ENCODE peak calls at places on chromosomes 13 and 19, in seven cellular contexts. V, M, B, Y, E, O and K are unnamed samples.

GRCh38 chr13:57553932-57554331 is 77.6 kb upstream of the PCDH17 start:
- DNase-seq in V (no peak), M (no peak), B (no peak), Y (no peak), E (no peak), O (no peak), K (no peak)

GRCh38 chr19:54209058-54209747 is 8.5 kb downstream of the RPS9 start:
- DNase-seq in V (no peak), M (peak), B (no peak), Y (no peak), E (peak), O (no peak), K (no peak)

GRCh38 chr13:101783554-101783953 is 331.1 kb downstream of the ITGBL1 start:
- DNase-seq in V (no peak), M (no peak), B (no peak), Y (no peak), E (no peak), O (no peak), K (no peak)

GRCh38 chr19:460877-461609 is at the start of gene SHC2:
- DNase-seq in V (no peak), M (no peak), B (peak), Y (no peak), E (no peak), O (no peak), K (no peak)

GRCh38 chr13:34208326-34208725 is 390.4 kb downstream of the RFC3 start:
- DNase-seq in V (no peak), M (no peak), B (no peak), Y (no peak), E (no peak), O (no peak), K (no peak)

GRCh38 chr13:33639158-33639557 is 178.8 kb upstream of the RFC3 start:
- DNase-seq in V (peak), M (no peak), B (no peak), Y (peak), E (no peak), O (no peak), K (no peak)

GRCh38 chr19:13020002-13020414 is 24.7 kb downstream of the NFIX start:
- DNase-seq in V (no peak), M (no peak), B (no peak), Y (no peak), E (peak), O (no peak), K (no peak)

GRCh38 chr13:39876258-39876657 is 220.8 kb downstream of the COG6 start:
- DNase-seq in V (peak), M (no peak), B (no peak), Y (peak), E (peak), O (peak), K (peak)

GRCh38 chr19:8449830-8450229 is 5.1 kb downstream of the HNRNPM start:
- DNase-seq in V (no peak), M (no peak), B (no peak), Y (no peak), E (peak), O (no peak), K (no peak)

GRCh38 chr13:112134150-112135075 is 67.5 kb downstream of the SOX1 start:
- DNase-seq in V (no peak), M (peak), B (no peak), Y (no peak), E (no peak), O (no peak), K (no peak)

GRCh38 chr13:100100115-100100879 is 11.4 kb downstream of the PCCA start:
- DNase-seq in V (peak), M (no peak), B (no peak), Y (peak), E (peak), O (peak), K (peak)

GRCh38 chr19:8396563-8397203 is 6.5 kb downstream of the RAB11B start:
- DNase-seq in V (no peak), M (peak), B (peak), Y (peak), E (peak), O (peak), K (no peak)

DNA sequence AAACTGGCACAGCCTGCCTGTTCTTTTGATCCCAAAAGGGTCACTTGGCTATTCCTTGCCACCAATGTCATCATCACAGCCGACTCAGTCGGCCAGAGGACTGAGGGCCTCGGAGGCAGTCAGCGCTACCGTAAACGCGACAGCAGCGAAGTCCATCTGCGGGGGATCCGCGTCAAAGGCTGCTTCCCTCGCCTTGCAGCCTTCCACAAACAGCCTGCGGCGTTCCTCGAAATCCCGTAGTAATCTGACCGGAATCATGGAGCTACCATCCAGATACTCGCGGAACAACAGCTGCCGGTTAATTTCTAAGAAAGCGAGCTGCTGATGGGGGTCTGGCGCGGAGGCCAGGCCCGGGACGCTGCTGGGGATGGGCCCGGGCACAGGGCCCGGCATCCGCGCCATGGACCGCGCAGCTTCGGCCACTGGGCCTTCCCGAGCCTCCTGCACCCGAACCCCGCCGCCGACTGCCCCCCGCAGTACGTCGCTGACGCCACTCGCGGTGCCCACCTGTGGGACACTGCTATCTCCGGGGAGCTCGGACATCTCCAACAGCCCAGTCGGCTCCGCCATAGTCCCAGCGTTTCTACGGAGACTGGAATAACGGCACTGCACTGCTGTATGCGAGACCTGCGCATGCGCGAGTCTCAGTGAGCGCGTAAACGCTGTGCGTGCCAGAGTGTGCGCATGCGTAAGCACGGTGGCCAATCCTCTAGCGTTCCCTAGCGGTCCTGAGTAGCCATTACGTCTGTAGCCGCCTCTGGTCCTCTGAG is at the start of gene EID2B:
- DNase-seq in V (peak), M (peak), B (peak), Y (peak), E (peak), O (peak), K (peak)
- H3K27ac ChIP-seq in V (peak), M (peak), B (peak), Y (no peak), E (no peak), O (peak), K (no peak)

GRCh38 chr13:37870895-37871550 is 1.5 kb upstream of the TRPC4 start:
- DNase-seq in V (no peak), M (no peak), B (no peak), Y (peak), E (peak), O (peak), K (no peak)

GRCh38 chr13:37868691-37869505 is 674 bp downstream of the TRPC4 start:
- DNase-seq in V (no peak), M (no peak), B (no peak), Y (no peak), E (no peak), O (no peak), K (no peak)

GRCh38 chr13:37870489-37870845 is 895 bp upstream of the TRPC4 start:
- DNase-seq in V (no peak), M (no peak), B (no peak), Y (no peak), E (no peak), O (no peak), K (no peak)

GRCh38 chr13:37869756-37870488 is at the start of gene TRPC4:
- DNase-seq in V (no peak), M (peak), B (peak), Y (peak), E (peak), O (peak), K (peak)

DNA sequence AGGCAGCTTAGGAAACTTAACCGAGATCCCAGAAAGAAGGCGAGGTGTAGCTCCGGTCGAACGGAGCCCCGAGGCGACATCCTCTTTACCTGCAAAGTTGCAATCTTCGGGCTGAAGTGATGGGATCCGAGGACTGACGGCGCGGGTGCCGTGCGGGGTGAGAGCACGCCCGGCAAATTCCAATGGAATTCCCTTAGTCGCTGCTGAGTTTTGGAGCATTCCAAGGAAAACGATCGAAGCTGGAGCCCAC is 141 bp downstream of the TRPC4 start:
- DNase-seq in V (no peak), M (no peak), B (no peak), Y (no peak), E (no peak), O (peak), K (no peak)
- H3K27ac ChIP-seq in V (no peak), M (no peak), B (no peak), Y (no peak), E (no peak), O (no peak), K (no peak)

DNA sequence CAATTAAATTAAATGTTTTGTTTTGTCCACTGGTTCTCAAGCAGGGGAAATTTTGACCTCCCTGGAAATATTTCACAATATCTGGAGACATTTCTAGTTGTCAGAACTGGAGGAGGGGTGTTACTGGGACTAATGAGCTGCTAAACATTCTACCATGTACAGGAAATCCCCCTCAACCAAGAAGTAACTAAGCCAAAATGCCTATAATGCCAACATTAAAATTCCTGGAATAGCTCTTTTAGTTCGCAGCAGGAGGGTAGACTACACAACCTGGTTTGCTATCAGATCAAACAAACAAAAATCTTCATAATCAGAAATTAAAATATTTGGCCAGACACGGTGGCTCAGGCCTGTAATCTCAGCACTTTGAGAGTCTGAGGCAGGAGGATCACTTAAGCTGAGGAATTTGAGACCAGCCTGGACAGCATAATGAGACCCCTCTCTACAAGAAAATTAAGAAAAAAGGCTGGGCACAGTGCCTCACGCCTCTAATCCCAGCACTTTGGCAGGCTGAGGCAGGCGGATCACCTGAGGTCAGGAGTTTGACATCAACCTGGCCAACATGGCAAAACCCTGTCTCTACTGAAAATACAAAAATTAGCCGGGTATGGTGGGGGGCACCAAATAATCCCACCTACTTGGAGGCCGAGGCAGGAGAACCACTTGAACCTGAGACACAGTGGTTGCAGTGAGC is 13.7 kb upstream of the SMARCA4 start:
- DNase-seq in V (no peak), M (no peak), B (no peak), Y (no peak), E (no peak), O (no peak), K (no peak)
- H3K27ac ChIP-seq in V (peak), M (peak), B (no peak), Y (peak), E (no peak), O (peak), K (no peak)

DNA sequence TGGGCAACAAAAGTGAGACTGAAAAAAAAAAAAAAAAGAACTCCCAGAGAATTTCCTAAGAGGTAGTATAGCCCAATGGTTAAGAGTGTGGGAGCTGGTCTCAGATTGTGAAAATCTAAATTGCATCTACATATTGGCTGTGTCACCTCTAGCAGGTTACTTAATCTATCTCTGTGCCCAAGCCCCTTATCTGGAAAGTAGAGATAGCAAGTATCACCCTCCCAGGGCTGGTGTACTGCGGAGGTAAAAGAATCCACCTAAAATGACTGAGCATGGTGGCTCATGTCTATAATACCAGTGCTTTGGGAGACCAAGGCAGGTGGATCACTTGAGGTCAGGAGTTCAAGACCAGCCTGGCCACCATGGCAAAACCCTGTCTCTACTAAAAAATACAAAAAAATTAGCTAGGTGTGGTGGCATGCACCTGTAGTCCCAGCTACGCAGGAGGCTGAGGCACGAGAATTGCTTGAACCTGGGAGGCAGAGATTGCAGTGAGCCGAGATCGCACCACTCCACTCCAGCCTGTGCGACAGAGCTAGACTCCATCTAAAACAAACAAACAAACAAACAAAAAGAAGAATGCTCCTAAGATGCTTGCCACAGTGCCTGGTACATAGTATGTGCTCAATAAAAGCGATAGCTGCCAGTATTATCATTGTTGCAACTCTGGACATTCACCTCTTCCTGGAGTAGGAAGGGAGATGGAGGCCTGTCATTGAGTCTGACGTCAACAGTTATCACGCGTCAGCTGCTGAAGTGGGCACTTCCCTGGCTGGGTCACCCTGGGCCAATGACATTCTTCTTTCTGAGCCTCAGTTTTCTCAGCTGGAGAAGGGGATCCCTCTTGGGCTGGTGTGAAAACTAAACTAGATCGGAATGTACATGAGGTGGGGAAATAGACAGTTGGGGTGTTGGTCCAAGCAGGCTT is 4.0 kb upstream of the PLAUR start:
- DNase-seq in V (no peak), M (peak), B (no peak), Y (no peak), E (no peak), O (no peak), K (no peak)
- H3K27ac ChIP-seq in V (no peak), M (peak), B (peak), Y (peak), E (peak), O (peak), K (peak)

GRCh38 chr13:110643768-110644421 is 28.6 kb downstream of the NAXD start:
- DNase-seq in V (no peak), M (peak), B (no peak), Y (no peak), E (no peak), O (no peak), K (no peak)

GRCh38 chr13:110647365-110647737 is 32.0 kb downstream of the NAXD start:
- DNase-seq in V (no peak), M (no peak), B (no peak), Y (no peak), E (no peak), O (no peak), K (no peak)

GRCh38 chr13:110644892-110645521 is 29.7 kb downstream of the NAXD start:
- DNase-seq in V (peak), M (peak), B (peak), Y (peak), E (peak), O (no peak), K (no peak)

GRCh38 chr13:110646442-110647364 is 31.4 kb downstream of the NAXD start:
- DNase-seq in V (no peak), M (peak), B (no peak), Y (no peak), E (no peak), O (no peak), K (no peak)

DNA sequence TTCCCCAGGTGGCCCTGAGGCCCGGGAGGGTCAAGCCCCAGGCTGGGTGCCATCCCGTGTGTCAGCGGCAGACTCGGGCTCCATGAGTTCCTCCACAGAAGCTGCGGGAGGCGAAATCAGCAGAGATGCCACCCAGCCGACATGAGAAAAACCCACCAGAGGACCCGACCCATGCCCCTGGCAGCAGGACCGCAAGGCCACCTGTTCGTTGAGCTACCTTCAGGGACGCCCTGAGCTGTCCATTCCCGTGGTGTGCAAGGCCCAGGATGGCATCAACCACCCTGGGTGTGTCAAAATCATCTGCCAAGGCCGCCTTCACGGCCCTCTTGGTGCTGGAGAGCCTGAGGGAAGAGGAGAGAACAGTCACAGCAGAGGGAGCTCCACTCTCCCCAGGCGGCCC is 30.4 kb downstream of the NAXD start:
- DNase-seq in V (no peak), M (peak), B (no peak), Y (no peak), E (no peak), O (no peak), K (no peak)
- H3K27ac ChIP-seq in V (no peak), M (no peak), B (no peak), Y (no peak), E (no peak), O (peak), K (no peak)

GRCh38 chr13:51244637-51245405 is 22.6 kb downstream of the FAM124A start:
- DNase-seq in V (no peak), M (no peak), B (no peak), Y (no peak), E (no peak), O (no peak), K (no peak)
- H3K27ac ChIP-seq in V (no peak), M (no peak), B (peak), Y (no peak), E (no peak), O (no peak), K (no peak)

GRCh38 chr13:109627649-109628048 is 158.7 kb downstream of the IRS2 start:
- DNase-seq in V (no peak), M (no peak), B (no peak), Y (no peak), E (no peak), O (no peak), K (no peak)
- H3K27ac ChIP-seq in V (no peak), M (no peak), B (no peak), Y (no peak), E (peak), O (no peak), K (peak)

DNA sequence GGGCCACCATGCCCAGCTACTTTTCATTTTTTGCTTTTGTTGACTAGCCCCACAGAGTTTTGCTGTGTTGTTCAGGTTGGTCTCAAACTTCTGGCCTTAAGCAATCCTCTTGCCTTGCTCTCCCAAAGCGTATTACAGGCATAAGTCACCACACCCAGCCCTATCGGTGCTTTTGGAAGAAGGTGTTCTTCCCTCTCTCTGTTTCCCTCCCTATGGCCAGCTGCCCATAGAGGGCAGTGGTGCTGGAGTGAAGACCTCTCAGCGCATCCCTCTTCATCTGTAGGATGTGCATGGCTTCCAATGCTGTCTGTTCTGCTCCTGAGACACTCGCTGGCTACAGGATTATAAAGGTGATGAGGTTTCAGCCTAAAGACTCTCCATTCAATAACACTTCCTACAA is 1.3 kb upstream of the CD22 start:
- DNase-seq in V (no peak), M (no peak), B (no peak), Y (no peak), E (peak), O (no peak), K (no peak)
- H3K27ac ChIP-seq in V (no peak), M (peak), B (no peak), Y (no peak), E (no peak), O (no peak), K (no peak)